ENCODE peak calls at places on chromosomes 7 and 10, in five cellular contexts. U, A, H, J and O are unnamed samples.

GRCh38 chr7:116670409-116671036 is 1.5 kb upstream of the MET start:
- DNase-seq in U (no peak), A (no peak), H (no peak), J (no peak), O (no peak)

GRCh38 chr10:100986952-100987684 is at the start of the genes MRPL43 and TWNK:
- DNase-seq in U (peak; percentile 94), A (no peak), H (peak; percentile 92), J (no peak), O (peak; percentile 87)

GRCh38 chr7:97732567-97733275 is 835 bp downstream of the TAC1 start:
- DNase-seq in U (no peak), A (no peak), H (no peak), J (no peak), O (peak; percentile 28)

GRCh38 chr10:71078454-71079145 is 133.8 kb upstream of the UNC5B start:
- DNase-seq in U (peak; percentile 21), A (no peak), H (no peak), J (no peak), O (peak; percentile 18)

GRCh38 chr10:30433286-30433778 is 652 bp upstream of the MAP3K8 start:
- DNase-seq in U (no peak), A (no peak), H (peak; percentile 88), J (no peak), O (peak; percentile 74)

GRCh38 chr10:78314651-78315050 is 281.0 kb downstream of the RPS24 start:
- DNase-seq in U (peak; percentile 17), A (no peak), H (no peak), J (no peak), O (no peak)

GRCh38 chr7:106568680-106569499 is 92.1 kb downstream of the CCDC71L start:
- DNase-seq in U (no peak), A (peak; percentile 83), H (peak; percentile 82), J (no peak), O (peak; percentile 40)

GRCh38 chr10:66983482-66983818 is 57.6 kb downstream of the LRRTM3 start:
- DNase-seq in U (no peak), A (no peak), H (no peak), J (no peak), O (no peak)

GRCh38 chr7:142882338-142882678 is 3.2 kb downstream of the TRPV6 start:
- DNase-seq in U (peak; percentile 19), A (no peak), H (no peak), J (no peak), O (peak; percentile 13)

GRCh38 chr7:29921404-29922010 is 68.1 kb downstream of the SCRN1 start:
- DNase-seq in U (peak; percentile 65), A (peak; percentile 55), H (peak; percentile 67), J (peak; percentile 40), O (peak; percentile 75)

GRCh38 chr10:128483216-128483615 is 357.0 kb upstream of the MKI67 start:
- DNase-seq in U (no peak), A (peak; percentile 25), H (no peak), J (no peak), O (no peak)

GRCh38 chr10:48691812-48692528 is 7.3 kb downstream of the WDFY4 start:
- DNase-seq in U (no peak), A (no peak), H (no peak), J (no peak), O (no peak)

GRCh38 chr10:94320285-94320914 is 42.3 kb downstream of the NOC3L start:
- DNase-seq in U (peak; percentile 81), A (no peak), H (peak; percentile 69), J (peak; percentile 15), O (peak; percentile 63)

GRCh38 chr10:68560916-68561691 is 967 bp downstream of the TET1 start:
- DNase-seq in U (peak; percentile 59), A (no peak), H (peak; percentile 54), J (no peak), O (peak; percentile 61)

GRCh38 chr7:110633313-110633712 is 457.6 kb upstream of the LRRN3 start:
- DNase-seq in U (no peak), A (no peak), H (no peak), J (no peak), O (no peak)